ENCODE peak calls at places on chromosomes 1 and 21, in five cellular contexts. A is suprapubic skin, T is A549, F is stomach, V is HepG2. H is an unnamed sample.

GRCh38 chr21:33308586-33309490 is 15.9 kb upstream of the IFNAR1 start:
- DNase-seq in A (no peak), T (no peak), F (no peak), V (no peak), H (no peak)

GRCh38 chr1:4702927-4703326 is 48.5 kb downstream of the AJAP1 start:
- DNase-seq in A (no peak), T (no peak), F (no peak), V (no peak), H (no peak)

GRCh38 chr21:44749759-44750674 is 38.6 kb upstream of the TSPEAR start:
- DNase-seq in A (no peak), T (no peak), F (no peak), V (no peak), H (no peak)

GRCh38 chr1:41498809-41499208 is 14.3 kb upstream of the EDN2 start:
- DNase-seq in A (no peak), T (peak; percentile 48), F (peak; percentile 85), V (no peak), H (no peak)

GRCh38 chr1:247824023-247824422 is at the start of gene OR14A16:
- DNase-seq in A (no peak), T (no peak), F (no peak), V (no peak), H (no peak)

GRCh38 chr1:101431956-101432510 is 195.2 kb downstream of the S1PR1 start:
- DNase-seq in A (no peak), T (no peak), F (no peak), V (no peak), H (no peak)

GRCh38 chr1:22529901-22530621 is 33.2 kb upstream of the EPHA8 start:
- DNase-seq in A (no peak), T (no peak), F (no peak), V (no peak), H (no peak)

GRCh38 chr1:87093286-87093685 is 178.9 kb downstream of the HS2ST1 start:
- DNase-seq in A (no peak), T (no peak), F (no peak), V (no peak), H (peak; percentile 26)

GRCh38 chr1:75130865-75131592 is 3.2 kb upstream of the LHX8 start:
- DNase-seq in A (no peak), T (no peak), F (no peak), V (no peak), H (no peak)

GRCh38 chr1:96804649-96805048 is 83.1 kb downstream of the PTBP2 start:
- DNase-seq in A (no peak), T (no peak), F (no peak), V (no peak), H (no peak)

GRCh38 chr1:162913345-162913744 is 52.4 kb upstream of the CCDC190 start:
- DNase-seq in A (no peak), T (no peak), F (peak; percentile 39), V (no peak), H (no peak)

GRCh38 chr1:93448983-93449805 is 1.3 kb downstream of the FNBP1L start:
- DNase-seq in A (no peak), T (peak; percentile 27), F (peak; percentile 56), V (peak; percentile 12), H (no peak)

GRCh38 chr1:112957133-112957812 is 1.3 kb upstream of the SLC16A1 start:
- DNase-seq in A (no peak), T (peak; percentile 76), F (no peak), V (peak; percentile 79), H (peak; percentile 34)

GRCh38 chr1:62286778-62287224 is 32.4 kb downstream of the KANK4 start:
- DNase-seq in A (no peak), T (no peak), F (no peak), V (peak; percentile 63), H (no peak)

GRCh38 chr1:93811646-93812045 is 67.4 kb downstream of the DNTTIP2 start:
- DNase-seq in A (no peak), T (no peak), F (no peak), V (no peak), H (no peak)

GRCh38 chr1:91650764-91651163 is 150.1 kb downstream of the CDC7 start:
- DNase-seq in A (peak; percentile 84), T (peak; percentile 49), F (peak; percentile 26), V (no peak), H (peak; percentile 47)

GRCh38 chr21:44334637-44335030 is 4.6 kb downstream of the CFAP410 start:
- DNase-seq in A (no peak), T (no peak), F (no peak), V (no peak), H (no peak)

GRCh38 chr1:183033205-183033604 is 10.0 kb downstream of the LAMC1 start:
- DNase-seq in A (no peak), T (no peak), F (no peak), V (no peak), H (no peak)
- TF ChIP-seq EP300 in A (no peak), T (no peak), F (no peak), V (no peak), H (no peak)

GRCh38 chr1:234173968-234174367 is 199.3 kb upstream of the COA6 start:
- DNase-seq in A (no peak), T (no peak), F (no peak), V (no peak), H (no peak)
- H3K4me1 ChIP-seq in A (no peaks in the 10 kb centered on the region), T (no peaks in the 10 kb centered on the region), F (no peaks in the 10 kb centered on the region), V (no peaks in the 10 kb centered on the region), H (no peaks in the 10 kb centered on the region)

DNA sequence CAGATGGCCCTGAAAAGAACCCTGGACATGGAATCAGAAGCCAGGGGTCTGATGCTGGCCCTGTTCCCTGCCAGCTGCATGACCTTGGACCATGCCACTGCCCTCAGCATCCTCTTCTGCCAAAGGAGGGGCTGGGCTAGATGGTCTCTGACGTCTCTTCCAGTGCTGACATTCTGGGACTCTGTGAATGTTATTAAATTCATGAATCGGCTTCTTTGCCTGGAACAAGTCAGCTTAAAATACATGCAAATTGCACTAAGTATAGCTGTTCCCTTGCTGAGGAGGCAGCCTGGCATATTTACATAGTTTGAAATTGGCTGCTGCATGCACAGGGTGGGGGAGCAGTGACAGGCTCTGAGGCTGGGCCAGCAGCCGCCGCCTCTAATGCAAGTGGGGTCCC is 23.8 kb downstream of the KCNA2 start:
- DNase-seq in A (peak; percentile 21), T (no peak), F (no peak), V (no peak), H (no peak)
- TF ChIP-seq EP300 in A (no peak), T (no peak), F (no peak), V (no peak), H (no peak)

DNA sequence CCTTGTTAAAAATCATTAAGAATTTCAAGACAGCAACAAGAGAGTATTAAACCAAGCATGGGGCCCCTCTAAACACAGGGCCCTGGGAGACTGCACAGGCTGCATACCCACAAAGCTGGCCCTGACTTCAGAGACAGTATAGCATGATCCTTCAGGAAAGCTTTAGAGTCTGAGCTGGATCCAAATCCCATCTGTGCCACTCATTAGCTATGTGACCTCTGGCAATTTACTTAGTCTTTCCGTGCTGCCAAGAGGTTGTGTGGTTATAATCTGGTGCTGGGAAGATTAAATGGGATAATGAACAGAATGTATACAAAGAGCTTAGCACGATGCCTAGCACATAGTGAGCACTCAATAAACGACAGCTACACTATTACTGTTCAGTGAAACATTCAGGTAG is 4.0 kb downstream of the PHC2 start:
- DNase-seq in A (no peak), T (no peak), F (no peak), V (no peak), H (no peak)
- H3K4me1 ChIP-seq in A (peaks cover 14% of the 10 kb centered on the region), T (peaks cover 7% of the 10 kb centered on the region), F (peaks cover 23% of the 10 kb centered on the region), V (peaks cover 12% of the 10 kb centered on the region), H (peaks cover 10% of the 10 kb centered on the region)

DNA sequence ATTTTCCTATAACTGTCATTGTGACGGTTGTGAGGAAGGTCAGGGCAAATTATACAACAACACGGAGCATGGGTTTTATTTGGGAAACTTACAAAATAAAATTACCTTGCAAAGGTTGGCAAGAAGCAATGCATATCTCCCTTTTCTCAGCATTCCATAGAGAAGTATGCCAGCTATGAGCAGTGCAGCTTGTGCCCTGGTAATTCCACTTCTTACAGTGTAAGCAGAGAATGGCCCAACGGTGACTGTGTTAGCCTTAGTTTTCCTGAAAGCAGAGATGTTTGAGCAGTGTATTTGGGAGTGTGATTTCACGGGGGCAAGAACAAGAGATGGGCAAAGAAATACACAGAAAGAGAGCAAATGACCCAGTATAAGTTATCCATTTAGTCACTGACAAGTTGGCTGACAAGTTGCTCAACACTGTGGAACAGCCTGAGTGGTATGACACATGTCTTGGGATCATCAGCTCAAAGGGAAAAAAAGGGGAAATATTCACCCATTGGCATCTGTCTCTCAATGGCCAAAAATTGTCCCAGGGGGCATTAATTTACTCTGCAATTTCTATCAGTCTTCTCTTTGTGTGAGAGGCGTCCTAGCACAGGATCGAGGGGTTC is 210.9 kb upstream of the NRIP1 start:
- DNase-seq in A (no peak), T (no peak), F (no peak), V (no peak), H (no peak)
- TF ChIP-seq EP300 in A (no peak), T (no peak), F (no peak), V (no peak), H (no peak)

DNA sequence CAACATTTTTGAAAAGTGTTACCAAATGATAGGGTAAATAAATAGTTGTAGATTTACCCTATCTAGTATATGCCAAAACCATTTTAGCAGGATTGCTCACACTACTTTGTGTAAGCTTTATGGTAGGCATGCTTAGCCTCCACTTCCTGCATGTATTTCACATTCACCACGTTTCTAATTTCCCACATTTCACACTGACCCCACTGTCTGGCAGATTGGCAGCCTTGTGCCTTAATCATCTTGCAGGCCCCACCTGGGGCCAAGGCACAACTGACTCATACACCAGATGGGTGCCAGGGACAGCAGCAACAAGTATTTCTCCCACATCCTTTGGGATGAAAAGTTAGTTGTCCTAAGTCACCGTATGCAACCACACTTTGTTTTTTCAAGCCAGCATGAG is 21.2 kb upstream of the CENPF start:
- DNase-seq in A (no peak), T (peak; percentile 48), F (no peak), V (no peak), H (no peak)
- H3K4me1 ChIP-seq in A (peaks cover 40% of the 10 kb centered on the region), T (peaks cover 38% of the 10 kb centered on the region), F (no peaks in the 10 kb centered on the region), V (no peaks in the 10 kb centered on the region), H (no peaks in the 10 kb centered on the region)

DNA sequence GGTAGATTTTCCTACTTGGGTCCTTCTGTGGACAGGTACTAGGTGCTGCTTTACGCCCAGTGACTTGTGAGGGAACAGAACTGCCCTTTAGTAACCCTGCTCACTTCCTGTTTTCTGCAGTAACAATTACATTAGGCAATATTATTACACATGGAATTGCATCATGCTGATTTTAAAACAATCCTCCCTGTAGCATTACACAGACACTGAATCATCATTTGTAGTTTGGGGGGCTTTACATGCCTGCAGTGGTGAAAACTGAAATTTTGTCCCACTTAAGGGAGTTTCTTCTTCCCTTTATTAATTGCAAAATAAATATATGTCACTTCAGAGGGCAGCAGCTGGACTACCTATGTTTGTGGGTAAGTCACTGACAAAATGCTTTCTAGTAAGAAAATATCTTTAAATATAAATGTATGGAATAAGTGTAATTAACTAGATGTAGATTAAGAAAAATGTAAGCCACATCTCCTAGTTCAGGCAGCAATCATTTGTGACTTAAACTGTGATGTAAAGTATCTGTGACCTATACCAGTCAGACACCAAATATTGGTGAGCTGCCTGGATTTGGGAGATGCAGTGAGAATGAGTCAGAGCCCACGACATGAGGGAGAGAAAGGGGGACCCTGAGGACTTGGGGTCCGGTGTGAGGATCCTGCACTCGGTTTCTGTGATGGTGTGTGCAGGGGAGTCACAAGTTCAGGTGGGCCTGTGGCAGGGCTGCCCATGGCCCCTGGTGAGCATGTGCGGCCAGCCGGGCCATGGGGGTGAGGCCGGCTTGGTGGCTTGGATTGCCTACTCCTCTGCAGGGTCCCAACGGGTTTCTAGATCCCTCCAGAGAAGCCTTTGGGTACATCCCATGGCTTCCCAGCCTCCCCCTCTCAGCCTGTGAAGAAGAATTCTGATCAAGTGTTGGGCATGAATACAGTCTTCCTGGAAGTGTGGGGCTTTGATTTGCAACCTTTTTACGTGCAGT is 19.2 kb upstream of the ABCG1 start:
- DNase-seq in A (no peak), T (peak; percentile 39), F (no peak), V (peak; percentile 10), H (no peak)
- TF ChIP-seq EP300 in A (no peak), T (peak; percentile 30), F (no peak), V (no peak), H (peak; percentile 67)